ENCODE peak calls at places on chromosomes 1 and 21, in six cellular contexts. F is HCT116, U is IMR-90, W is gastrocnemius medialis, V is heart right ventricle, T is RWPE2. R is an unnamed sample. For H3K4me1, the result is how much of the 10 kb centered on the place peaks cover.

GRCh38 chr1:17181785-17182464 is 23.0 kb upstream of the PADI1 start:
- DNase-seq in F (no peak), U (no peak), W (no peak), V (no peak), T (peak), R (no peak)

GRCh38 chr1:30819244-30819571 is 61.6 kb upstream of the LAPTM5 start:
- DNase-seq in F (no peak), U (no peak), W (no peak), V (no peak), T (no peak), R (no peak)

GRCh38 chr1:106224426-106224825 is 832.0 kb upstream of the PRMT6 start:
- DNase-seq in F (no peak), U (no peak), W (no peak), V (no peak), T (no peak), R (no peak)

GRCh38 chr21:45283611-45284455 is 3.9 kb downstream of the POFUT2 start:
- DNase-seq in F (no peak), U (no peak), W (no peak), V (no peak), T (peak), R (no peak)

GRCh38 chr1:246566808-246567154 is 525 bp downstream of the CNST start:
- DNase-seq in F (no peak), U (peak), W (peak), V (no peak), T (no peak), R (no peak)

GRCh38 chr1:28800324-28800723 is 11.6 kb upstream of the OPRD1 start:
- DNase-seq in F (no peak), U (no peak), W (no peak), V (no peak), T (no peak), R (no peak)

GRCh38 chr1:3366181-3367051 is 88.0 kb upstream of the ARHGEF16 start:
- DNase-seq in F (no peak), U (peak), W (no peak), V (peak), T (no peak), R (no peak)

GRCh38 chr1:158730453-158730852 is 9.9 kb upstream of the OR6K3 start:
- DNase-seq in F (no peak), U (no peak), W (no peak), V (no peak), T (no peak), R (no peak)

GRCh38 chr21:36076878-36077658 is 7.2 kb downstream of the CBR1 start:
- DNase-seq in F (no peak), U (no peak), W (no peak), V (no peak), T (no peak), R (no peak)

GRCh38 chr1:11681071-11681771 is at the start of gene MAD2L2:
- DNase-seq in F (peak), U (peak), W (peak), V (peak), T (peak), R (peak)

GRCh38 chr1:233514946-233515391 is 98.9 kb upstream of the KCNK1 start:
- DNase-seq in F (no peak), U (no peak), W (no peak), V (no peak), T (no peak), R (no peak)

GRCh38 chr21:41600556-41600955 is 92.6 kb upstream of the TMPRSS2 start:
- DNase-seq in F (no peak), U (no peak), W (no peak), V (no peak), T (peak), R (no peak)

GRCh38 chr1:205188132-205188531 is 23.4 kb downstream of the DSTYK start:
- DNase-seq in F (no peak), U (peak), W (no peak), V (no peak), T (no peak), R (no peak)

GRCh38 chr1:231610392-231610791 is 16.2 kb upstream of the DISC1 start:
- DNase-seq in F (no peak), U (no peak), W (no peak), V (no peak), T (no peak), R (no peak)

GRCh38 chr1:100731309-100731708 is 11.8 kb downstream of the VCAM1 start:
- DNase-seq in F (no peak), U (no peak), W (no peak), V (no peak), T (no peak), R (no peak)

GRCh38 chr1:168689726-168690602 is 39.0 kb downstream of the DPT start:
- DNase-seq in F (no peak), U (no peak), W (no peak), V (peak), T (no peak), R (peak)

GRCh38 chr1:217721692-217722091 is 90.5 kb downstream of the SPATA17 start:
- DNase-seq in F (no peak), U (no peak), W (no peak), V (no peak), T (no peak), R (no peak)

GRCh38 chr1:183583466-183583865 is 6.8 kb downstream of the NCF2 start:
- DNase-seq in F (no peak), U (peak), W (no peak), V (no peak), T (no peak), R (no peak)

GRCh38 chr1:235207202-235207565 is 46.1 kb upstream of the RBM34 start:
- DNase-seq in F (no peak), U (no peak), W (no peak), V (no peak), T (no peak), R (peak)

GRCh38 chr21:20739421-20739820 is 258.8 kb upstream of the NCAM2 start:
- DNase-seq in F (no peak), U (no peak), W (no peak), V (no peak), T (no peak), R (no peak)

GRCh38 chr1:153552335-153552734 is 3.3 kb upstream of the S100A3 start:
- DNase-seq in F (no peak), U (no peak), W (no peak), V (no peak), T (peak), R (no peak)

GRCh38 chr1:207052736-207053545 is at the start of gene PFKFB2:
- DNase-seq in F (peak), U (peak), W (peak), V (peak), T (peak), R (peak)

GRCh38 chr1:223285452-223285851 is 78.5 kb downstream of the SUSD4 start:
- DNase-seq in F (no peak), U (no peak), W (no peak), V (no peak), T (no peak), R (no peak)

GRCh38 chr1:221620437-221621384 is 121.2 kb downstream of the DUSP10 start:
- DNase-seq in F (no peak), U (peak), W (peak), V (no peak), T (no peak), R (peak)

GRCh38 chr1:15096293-15096692 is 57.3 kb upstream of the TMEM51 start:
- DNase-seq in F (no peak), U (no peak), W (no peak), V (no peak), T (no peak), R (no peak)

GRCh38 chr1:156897078-156897825 is 3.7 kb downstream of the PEAR1 start:
- DNase-seq in F (no peak), U (peak), W (no peak), V (no peak), T (no peak), R (no peak)

GRCh38 chr1:12615166-12615915 is 2.7 kb downstream of the DHRS3 start:
- DNase-seq in F (no peak), U (peak), W (no peak), V (no peak), T (no peak), R (no peak)

GRCh38 chr1:2379733-2380404 is 11.5 kb downstream of the MORN1 start:
- DNase-seq in F (no peak), U (no peak), W (no peak), V (no peak), T (peak), R (no peak)

GRCh38 chr1:224183591-224184312 is 712 bp downstream of the DEGS1 start:
- DNase-seq in F (no peak), U (peak), W (peak), V (peak), T (no peak), R (no peak)

GRCh38 chr1:75233302-75233929 is 99.2 kb downstream of the LHX8 start:
- DNase-seq in F (peak), U (peak), W (no peak), V (no peak), T (no peak), R (peak)

GRCh38 chr1:150473659-150474058 is 13.6 kb upstream of the TARS2 start:
- DNase-seq in F (no peak), U (no peak), W (peak), V (peak), T (no peak), R (no peak)

GRCh38 chr1:199747984-199748383 is 279.5 kb upstream of the NR5A2 start:
- DNase-seq in F (no peak), U (no peak), W (peak), V (no peak), T (no peak), R (no peak)

GRCh38 chr1:76218888-76219588 is 144.5 kb downstream of the ST6GALNAC3 start:
- DNase-seq in F (no peak), U (no peak), W (no peak), V (no peak), T (no peak), R (no peak)

GRCh38 chr1:184212649-184213314 is 161.3 kb downstream of the TSEN15 start:
- DNase-seq in F (peak), U (peak), W (no peak), V (no peak), T (no peak), R (peak)

GRCh38 chr1:42931911-42932422 is 26.7 kb downstream of the SLC2A1 start:
- DNase-seq in F (no peak), U (no peak), W (no peak), V (no peak), T (no peak), R (peak)

GRCh38 chr1:42933610-42934009 is 25.1 kb downstream of the SLC2A1 start:
- DNase-seq in F (no peak), U (no peak), W (no peak), V (no peak), T (no peak), R (no peak)

GRCh38 chr1:42933060-42933586 is 25.5 kb downstream of the SLC2A1 start:
- DNase-seq in F (no peak), U (no peak), W (no peak), V (no peak), T (no peak), R (no peak)

GRCh38 chr1:42931108-42931539 is 27.5 kb downstream of the SLC2A1 start:
- DNase-seq in F (no peak), U (peak), W (no peak), V (no peak), T (no peak), R (no peak)

GRCh38 chr1:42932442-42932941 is 26.2 kb downstream of the SLC2A1 start:
- DNase-seq in F (no peak), U (no peak), W (no peak), V (no peak), T (no peak), R (no peak)
- H3K27ac ChIP-seq in F (peak), U (no peak), W (no peak), V (peak), T (peak), R (peak)

GRCh38 chr1:109901106-109901505 is 9.5 kb upstream of the CSF1 start:
- DNase-seq in F (no peak), U (no peak), W (no peak), V (no peak), T (no peak), R (no peak)
- H3K4me1 ChIP-seq in F (under half), U (under half), W (under half), V (under half), T (under half), R (under half)

GRCh38 chr1:180176965-180177364 is 22.3 kb downstream of the QSOX1 start:
- DNase-seq in F (no peak), U (no peak), W (no peak), V (no peak), T (no peak), R (no peak)

GRCh38 chr1:180178511-180179161 is 24.0 kb downstream of the QSOX1 start:
- DNase-seq in F (peak), U (peak), W (peak), V (peak), T (peak), R (no peak)

GRCh38 chr1:180177931-180178330 is 23.3 kb downstream of the QSOX1 start:
- DNase-seq in F (no peak), U (no peak), W (no peak), V (no peak), T (no peak), R (no peak)

GRCh38 chr1:180181048-180181447 is 26.4 kb downstream of the QSOX1 start:
- DNase-seq in F (no peak), U (no peak), W (peak), V (no peak), T (no peak), R (no peak)

DNA sequence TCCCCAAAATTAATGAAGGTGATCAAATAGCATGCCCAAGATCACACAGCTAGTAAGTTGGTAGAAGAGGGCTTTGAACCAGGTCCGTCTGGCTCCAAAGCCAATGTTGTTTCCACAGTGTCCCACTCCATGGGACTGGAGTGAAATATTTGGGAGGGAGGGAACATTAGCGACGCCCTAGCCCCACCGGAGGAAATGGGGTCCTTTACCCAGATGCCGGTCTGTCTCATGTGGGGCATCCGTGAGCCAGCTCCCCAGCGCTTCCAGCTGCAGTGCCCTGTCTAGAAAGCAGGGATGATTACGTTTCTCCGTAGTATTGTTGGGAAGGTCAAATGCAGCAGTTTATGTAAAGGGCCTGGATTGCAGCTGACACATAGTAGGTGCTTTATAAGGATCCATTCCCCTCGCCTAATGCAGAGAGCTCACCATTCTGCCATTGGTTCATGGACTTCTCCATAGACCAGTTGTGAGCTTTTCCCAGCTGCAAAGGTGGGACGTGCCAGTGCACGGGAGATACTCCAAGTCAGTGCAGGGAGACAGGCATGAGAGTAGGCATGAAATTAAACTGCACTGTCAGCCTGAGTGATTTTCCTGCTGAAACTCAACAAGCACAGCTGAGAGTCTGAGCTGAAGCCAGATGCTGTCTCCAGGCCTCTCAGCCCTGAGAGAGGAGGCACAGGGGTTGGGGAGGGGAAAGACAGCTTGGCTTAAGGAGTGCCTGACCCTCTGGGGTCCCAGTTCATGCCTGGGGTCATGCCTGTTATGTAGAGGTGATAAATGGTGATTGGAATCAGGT is 24.7 kb downstream of the QSOX1 start:
- DNase-seq in F (no peak), U (no peak), W (no peak), V (no peak), T (no peak), R (no peak)
- TF ChIP-seq CTCF in F (no peak), U (no peak), W (no peak), V (peak), T (peak), R (no peak)

GRCh38 chr1:116164056-116164889 is 53.1 kb downstream of the MAB21L3 start:
- DNase-seq in F (no peak), U (no peak), W (peak), V (no peak), T (no peak), R (no peak)
- H3K27ac ChIP-seq in F (no peak), U (no peak), W (peak), V (peak), T (no peak), R (no peak)

GRCh38 chr1:40662864-40663263 is 2.6 kb downstream of the RIMS3 start:
- DNase-seq in F (no peak), U (peak), W (no peak), V (no peak), T (no peak), R (peak)

GRCh38 chr1:40663324-40664166 is 1.9 kb downstream of the RIMS3 start:
- DNase-seq in F (no peak), U (no peak), W (no peak), V (no peak), T (no peak), R (no peak)

GRCh38 chr1:40662151-40662550 is 3.3 kb downstream of the RIMS3 start:
- DNase-seq in F (no peak), U (no peak), W (no peak), V (no peak), T (no peak), R (no peak)

GRCh38 chr1:40659649-40659947 is 5.9 kb downstream of the RIMS3 start:
- DNase-seq in F (no peak), U (no peak), W (no peak), V (no peak), T (no peak), R (no peak)

GRCh38 chr1:40661678-40662077 is 3.8 kb downstream of the RIMS3 start:
- DNase-seq in F (no peak), U (no peak), W (no peak), V (no peak), T (no peak), R (no peak)
- H3K4me1 ChIP-seq in F (under half), U (under half), W (under half), V (under half), T (under half), R (under half)

GRCh38 chr1:112674986-112675727 is 698 bp downstream of the MOV10 start:
- DNase-seq in F (no peak), U (peak), W (peak), V (peak), T (peak), R (no peak)
- TF ChIP-seq CTCF in F (no peak), U (peak), W (no peak), V (peak), T (peak), R (peak)

DNA sequence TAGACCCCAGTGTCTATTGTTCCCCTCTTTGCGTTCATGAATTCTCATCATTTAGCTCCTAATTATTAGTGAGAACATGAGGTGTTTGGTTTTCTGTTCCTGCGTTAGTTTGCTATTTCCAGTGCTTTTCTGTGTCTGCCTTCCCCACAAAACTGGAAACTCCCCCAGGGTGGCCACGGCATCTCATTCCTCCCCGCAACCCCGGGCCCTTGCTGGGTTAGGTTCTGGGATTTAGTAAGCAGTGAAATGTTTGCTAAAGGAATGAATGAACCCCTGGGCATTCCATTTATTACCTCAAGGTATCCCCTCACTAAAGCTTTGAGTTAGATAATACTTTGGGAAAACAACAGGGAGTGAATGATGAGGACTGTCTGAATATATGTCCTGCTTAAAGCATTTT is 142.9 kb downstream of the GLUL start:
- DNase-seq in F (no peak), U (no peak), W (no peak), V (no peak), T (no peak), R (no peak)
- H3K27ac ChIP-seq in F (no peak), U (no peak), W (no peak), V (no peak), T (no peak), R (no peak)